ENCODE peak calls at places on chromosomes 2 and 18, in six cellular contexts. S is Peyer's patch, L is osteocyte, F is adrenal gland, B is fibroblast of lung, I is choroid plexus epithelial cell. O is an unnamed sample.

GRCh38 chr18:33878213-33878612 is 300.2 kb downstream of the ASXL3 start:
- DNase-seq in B (no peak), L (no peak), I (no peak), S (no peak), F (no peak), O (no peak)

GRCh38 chr2:69082430-69082997 is 69.5 kb downstream of the ANTXR1 start:
- DNase-seq in B (peak; percentile 85), L (no peak), S (peak; percentile 60), I (peak; percentile 94), F (peak; percentile 88), O (no peak)

GRCh38 chr2:113046465-113046864 is 6.2 kb downstream of the IL36B start:
- DNase-seq in F (no peak), I (no peak), L (no peak), S (no peak), B (no peak), O (no peak)

GRCh38 chr2:198873771-198874501 is 583.8 kb downstream of the SATB2 start:
- DNase-seq in I (peak; percentile 3), F (no peak), B (peak; percentile 72), S (no peak), L (no peak), O (no peak)

GRCh38 chr2:120450196-120450820 is 104.4 kb downstream of the INHBB start:
- DNase-seq in F (no peak), L (no peak), B (no peak), I (no peak), S (no peak), O (no peak)

GRCh38 chr2:115083216-115083615 is 640.8 kb downstream of the DPP10 start:
- DNase-seq in I (no peak), L (no peak), B (no peak), F (no peak), S (no peak), O (no peak)

GRCh38 chr2:216006164-216006663 is 7.1 kb downstream of the MREG start:
- DNase-seq in B (no peak), S (no peak), F (peak; percentile 44), L (no peak), I (no peak), O (no peak)

GRCh38 chr2:101773137-101773536 is 75.6 kb downstream of the MAP4K4 start:
- DNase-seq in I (no peak), B (no peak), L (no peak), F (no peak), S (no peak), O (no peak)

GRCh38 chr2:199739413-199740110 is 111.4 kb downstream of the FTCDNL1 start:
- DNase-seq in I (peak; percentile 67), F (peak; percentile 83), B (peak; percentile 74), S (peak; percentile 90), L (no peak), O (peak; percentile 47)

GRCh38 chr2:72116081-72116533 is 31.6 kb downstream of the CYP26B1 start:
- DNase-seq in F (no peak), L (no peak), S (no peak), B (no peak), I (peak; percentile 9), O (no peak)

GRCh38 chr2:189548686-189549439 is 31.7 kb downstream of the SLC40A1 start:
- DNase-seq in L (no peak), S (no peak), I (peak; percentile 58), B (peak; percentile 30), F (no peak), O (no peak)

GRCh38 chr2:28429636-28430376 is 37.1 kb downstream of the FOSL2 start:
- DNase-seq in S (no peak), B (no peak), F (no peak), L (no peak), I (no peak), O (no peak)

GRCh38 chr2:37335604-37336003 is 8.8 kb upstream of the QPCT start:
- DNase-seq in I (no peak), S (no peak), L (no peak), F (no peak), B (no peak), O (no peak)

GRCh38 chr2:216389565-216389964 is 17.3 kb upstream of the MARCHF4 start:
- DNase-seq in F (no peak), B (peak; percentile 71), L (no peak), I (peak; percentile 21), S (no peak), O (no peak)

GRCh38 chr2:173830169-173830568 is 135.0 kb downstream of the SP3 start:
- DNase-seq in F (no peak), S (no peak), L (no peak), B (peak; percentile 15), I (no peak), O (no peak)

GRCh38 chr2:234998404-234999211 is 46.8 kb downstream of the SH3BP4 start:
- DNase-seq in I (peak; percentile 48), B (peak; percentile 92), F (no peak), L (no peak), S (no peak), O (no peak)

GRCh38 chr2:231189571-231190495 is 8.6 kb upstream of the ARMC9 start:
- DNase-seq in B (peak; percentile 77), L (no peak), S (no peak), F (peak; percentile 88), I (peak; percentile 68), O (peak; percentile 21)

GRCh38 chr2:105179469-105180372 is 61.8 kb upstream of the GPR45 start:
- DNase-seq in L (no peak), F (peak; percentile 71), I (peak; percentile 91), B (peak; percentile 60), S (no peak), O (peak; percentile 51)

DNA sequence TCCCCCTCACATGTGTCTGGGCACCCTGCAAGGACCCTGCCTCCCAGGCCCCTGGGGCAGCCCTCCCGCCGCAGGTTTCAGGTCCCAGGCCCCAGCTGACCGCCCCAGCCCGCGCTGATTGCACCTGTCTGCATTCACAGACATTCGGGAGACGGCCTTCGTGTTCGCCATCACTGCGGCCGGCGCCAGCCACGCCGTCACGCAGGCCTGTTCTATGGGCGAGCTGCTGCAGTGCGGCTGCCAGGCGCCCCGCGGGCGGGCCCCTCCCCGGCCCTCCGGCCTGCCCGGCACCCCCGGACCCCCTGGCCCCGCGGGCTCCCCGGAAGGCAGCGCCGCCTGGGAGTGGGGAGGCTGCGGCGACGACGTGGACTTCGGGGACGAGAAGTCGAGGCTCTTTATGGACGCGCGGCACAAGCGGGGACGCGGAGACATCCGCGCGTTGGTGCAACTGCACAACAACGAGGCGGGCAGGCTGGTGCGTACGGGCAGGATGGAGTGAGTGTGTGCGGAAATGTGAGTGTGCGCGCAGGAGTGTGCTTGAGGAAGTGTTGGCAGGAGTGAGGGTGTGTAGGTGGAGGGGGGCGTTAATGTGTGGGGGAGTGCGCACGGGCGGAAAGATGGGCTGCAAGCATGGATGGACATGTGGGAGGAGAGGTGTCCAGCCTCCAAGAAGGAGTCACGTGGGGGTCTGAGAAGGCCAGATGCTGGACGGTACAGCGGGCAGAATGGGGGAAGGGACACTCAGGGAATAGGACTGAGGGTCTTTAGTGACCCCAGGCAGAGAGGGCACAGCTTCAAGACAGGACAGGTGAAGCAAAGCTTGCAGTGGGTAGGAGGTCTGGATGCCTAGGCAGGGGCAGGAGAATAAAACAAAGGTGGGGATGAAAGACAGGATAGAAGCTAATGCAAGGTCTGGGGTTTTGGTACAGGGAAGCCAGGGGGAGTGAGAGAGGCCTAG is 9.0 kb upstream of the WNT10A start:
- DNase-seq in S (peak; percentile 56), B (no peak), F (no peak), L (no peak), I (no peak), O (no peak)
- TF ChIP-seq CTCF in S (no peak), B (no peak), F (no peak), L (no peak), I (no peak), O (no peak)

DNA sequence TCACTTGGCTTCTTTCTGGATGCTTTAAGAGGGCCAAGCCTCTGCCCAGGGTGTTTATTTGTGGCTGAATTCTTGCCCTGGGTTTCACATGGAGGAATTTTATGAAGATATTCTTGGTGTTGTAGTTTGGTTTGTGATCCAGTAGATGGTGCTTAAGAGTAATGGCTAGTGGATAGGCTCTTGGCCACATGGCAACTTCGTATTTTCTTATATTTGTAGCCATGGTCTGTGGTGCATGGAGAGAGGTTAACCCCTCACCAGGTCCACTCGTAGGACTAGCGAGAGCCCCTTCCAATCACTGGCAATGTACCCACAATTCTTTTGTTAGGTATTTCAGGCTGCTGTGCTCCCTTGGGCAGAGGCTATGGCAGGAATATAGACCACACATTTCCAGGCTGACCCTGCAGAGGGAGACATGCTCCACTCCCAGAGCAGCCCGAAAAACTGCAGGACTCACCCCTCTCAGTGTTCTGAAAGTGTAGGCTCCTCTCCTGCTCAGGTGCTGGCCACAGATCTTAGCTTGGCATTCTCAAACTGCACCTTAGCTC is 582.1 kb upstream of the SETBP1 start:
- DNase-seq in I (peak; percentile 79), F (no peak), L (no peak), S (peak; percentile 51), B (peak; percentile 58), O (peak; percentile 5)
- TF ChIP-seq CTCF in I (peak; percentile 61), F (peak; percentile 27), L (peak; percentile 32), S (peak; percentile 69), B (peak; percentile 26), O (peak; percentile 5)

GRCh38 chr2:187451510-187451909 is 3.5 kb upstream of the CALCRL start:
- DNase-seq in F (no peak), L (no peak), B (no peak), I (no peak), S (no peak), O (no peak)

GRCh38 chr2:187453078-187453641 is 5.1 kb upstream of the CALCRL start:
- DNase-seq in L (no peak), S (no peak), F (no peak), B (peak; percentile 52), I (peak; percentile 60), O (peak; percentile 5)
- TF ChIP-seq CTCF in L (peak; percentile 72), S (peak; percentile 50), F (peak; percentile 62), B (no peak), I (peak; percentile 47), O (no peak)

GRCh38 chr2:135798762-135799161 is 38.2 kb downstream of the LCT start:
- DNase-seq in I (peak; percentile 53), B (no peak), L (no peak), F (no peak), S (no peak), O (no peak)
- TF ChIP-seq CTCF in I (peak; percentile 54), B (peak; percentile 40), L (peak; percentile 33), F (peak; percentile 15), S (peak; percentile 35), O (no peak)

GRCh38 chr2:241391892-241392665 is 36.0 kb downstream of the FARP2 start:
- DNase-seq in I (peak; percentile 59), B (peak; percentile 45), S (peak; percentile 59), F (no peak), L (no peak), O (peak; percentile 45)
- TF ChIP-seq CTCF in I (peak; percentile 62), B (peak; percentile 54), S (peak; percentile 40), F (peak; percentile 44), L (peak; percentile 46), O (peak; percentile 36)

GRCh38 chr2:3246928-3247714 is 130.5 kb downstream of the EIPR1 start:
- DNase-seq in I (no peak), L (no peak), B (no peak), S (no peak), F (no peak), O (no peak)
- TF ChIP-seq CTCF in I (no peak), L (no peak), B (no peak), S (no peak), F (no peak), O (no peak)

O was measured in GM13976.